ENCODE peak calls at places on chromosomes 13 and 19, in seven cellular contexts. J is suprapubic skin, C is cardiac fibroblast, S is IMR-90, U is WTC11, X is astrocyte of the spinal cord, T is neural crest cell. L is an unnamed sample.

GRCh38 chr13:109874921-109875454 is 88.6 kb upstream of the IRS2 start:
- DNase-seq in J (no peak), C (peak), S (peak), U (no peak), X (peak), T (no peak), L (no peak)

GRCh38 chr13:31009166-31009565 is 76.7 kb downstream of the TEX26 start:
- DNase-seq in J (no peak), C (no peak), S (no peak), U (no peak), X (peak), T (no peak), L (no peak)

GRCh38 chr13:45292176-45292575 is 48.8 kb downstream of the TPT1 start:
- DNase-seq in J (no peak), C (no peak), S (no peak), U (no peak), X (no peak), T (no peak), L (no peak)

GRCh38 chr13:75495938-75496337 is 14.0 kb upstream of the TBC1D4 start:
- DNase-seq in J (no peak), C (peak), S (peak), U (no peak), X (peak), T (no peak), L (no peak)

GRCh38 chr19:1315470-1316166 is 29.9 kb downstream of the EFNA2 start:
- DNase-seq in J (no peak), C (peak), S (peak), U (peak), X (peak), T (no peak), L (no peak)

GRCh38 chr19:39963860-39964259 is 7.1 kb upstream of the PSMC4 start:
- DNase-seq in J (no peak), C (no peak), S (no peak), U (no peak), X (no peak), T (no peak), L (no peak)

GRCh38 chr13:102697929-102698648 is 3.2 kb upstream of the METTL21C start:
- DNase-seq in J (no peak), C (no peak), S (no peak), U (no peak), X (no peak), T (no peak), L (no peak)

GRCh38 chr19:31675187-31675913 is 326.1 kb upstream of the TSHZ3 start:
- DNase-seq in J (no peak), C (peak), S (peak), U (no peak), X (peak), T (no peak), L (no peak)

GRCh38 chr13:30196025-30196424 is 111.3 kb downstream of the KATNAL1 start:
- DNase-seq in J (no peak), C (peak), S (peak), U (peak), X (peak), T (no peak), L (no peak)

GRCh38 chr13:106349080-106349841 is 186.2 kb downstream of the EFNB2 start:
- DNase-seq in J (no peak), C (no peak), S (peak), U (peak), X (peak), T (no peak), L (no peak)

GRCh38 chr19:35858311-35858710 is 1.6 kb downstream of the KIRREL2 start:
- DNase-seq in J (no peak), C (no peak), S (no peak), U (no peak), X (no peak), T (no peak), L (no peak)

GRCh38 chr13:99969934-99970760 is 1.4 kb downstream of the ZIC5 start:
- DNase-seq in J (no peak), C (no peak), S (no peak), U (peak), X (peak), T (no peak), L (no peak)

GRCh38 chr13:51112771-51113170 is 1.7 kb upstream of the C13orf42 start:
- DNase-seq in J (no peak), C (no peak), S (no peak), U (no peak), X (no peak), T (no peak), L (no peak)

GRCh38 chr19:1009043-1009975 is 9.1 kb downstream of the GRIN3B start:
- DNase-seq in J (no peak), C (peak), S (peak), U (no peak), X (no peak), T (no peak), L (no peak)

GRCh38 chr13:53545340-53545941 is 516.8 kb downstream of the OLFM4 start:
- DNase-seq in J (no peak), C (no peak), S (no peak), U (peak), X (no peak), T (no peak), L (no peak)

GRCh38 chr13:111283991-111284390 is 36.5 kb upstream of the TEX29 start:
- DNase-seq in J (no peak), C (no peak), S (no peak), U (no peak), X (no peak), T (no peak), L (no peak)

GRCh38 chr19:30742539-30742938 is 370.4 kb downstream of the ZNF536 start:
- DNase-seq in J (no peak), C (no peak), S (no peak), U (no peak), X (no peak), T (no peak), L (no peak)

GRCh38 chr13:111425326-111425725 is 104.9 kb downstream of the TEX29 start:
- DNase-seq in J (no peak), C (no peak), S (no peak), U (no peak), X (no peak), T (no peak), L (no peak)

GRCh38 chr13:30274083-30274482 is 33.3 kb downstream of the KATNAL1 start:
- DNase-seq in J (no peak), C (no peak), S (no peak), U (no peak), X (no peak), T (no peak), L (no peak)

GRCh38 chr19:40584007-40584406 is 7.3 kb downstream of the SHKBP1 start:
- DNase-seq in J (no peak), C (peak), S (no peak), U (no peak), X (no peak), T (no peak), L (no peak)

GRCh38 chr19:51354742-51355148 is 11.4 kb downstream of the ETFB start:
- DNase-seq in J (no peak), C (no peak), S (peak), U (peak), X (peak), T (peak), L (no peak)

GRCh38 chr19:39843919-39844793 is 2.0 kb downstream of the FBL start:
- DNase-seq in J (no peak), C (peak), S (peak), U (no peak), X (peak), T (no peak), L (no peak)

GRCh38 chr13:112175162-112176075 is 108.5 kb downstream of the SOX1 start:
- DNase-seq in J (peak), C (no peak), S (no peak), U (no peak), X (no peak), T (no peak), L (no peak)

GRCh38 chr13:22235950-22236290 is 565.0 kb downstream of the FGF9 start:
- DNase-seq in J (no peak), C (no peak), S (no peak), U (peak), X (peak), T (no peak), L (no peak)

GRCh38 chr19:13784731-13785452 is 10.4 kb upstream of the ZSWIM4 start:
- DNase-seq in J (no peak), C (peak), S (peak), U (peak), X (peak), T (peak), L (peak)

GRCh38 chr13:111909971-111910671 is 156.8 kb upstream of the SOX1 start:
- DNase-seq in J (peak), C (no peak), S (no peak), U (no peak), X (no peak), T (no peak), L (no peak)

GRCh38 chr13:43767351-43767901 is 19.3 kb downstream of the ENOX1 start:
- DNase-seq in J (no peak), C (peak), S (no peak), U (no peak), X (no peak), T (no peak), L (no peak)

GRCh38 chr19:35555301-35556005 is 8.0 kb downstream of the ATP4A start:
- DNase-seq in J (no peak), C (peak), S (peak), U (peak), X (peak), T (no peak), L (no peak)

GRCh38 chr19:1856345-1856697 is 7.1 kb downstream of the KLF16 start:
- DNase-seq in J (no peak), C (no peak), S (no peak), U (no peak), X (no peak), T (no peak), L (no peak)

GRCh38 chr13:66809496-66809895 is 420.6 kb downstream of the PCDH9 start:
- DNase-seq in J (no peak), C (no peak), S (peak), U (no peak), X (no peak), T (no peak), L (no peak)

GRCh38 chr13:111153977-111154332 is 38.8 kb downstream of the ARHGEF7 start:
- DNase-seq in J (peak), C (peak), S (no peak), U (no peak), X (no peak), T (no peak), L (peak)

GRCh38 chr13:43804461-43805070 is 17.8 kb upstream of the ENOX1 start:
- DNase-seq in J (no peak), C (peak), S (peak), U (no peak), X (peak), T (peak), L (no peak)

GRCh38 chr19:53131732-53132131 is 978 bp downstream of the ZNF415 start:
- DNase-seq in J (no peak), C (no peak), S (no peak), U (no peak), X (no peak), T (no peak), L (no peak)

GRCh38 chr19:16661480-16662034 is 618 bp downstream of the TMEM38A start:
- DNase-seq in J (peak), C (peak), S (no peak), U (peak), X (no peak), T (no peak), L (no peak)

GRCh38 chr19:29664753-29665214 is 477 bp upstream of the PLEKHF1 start:
- DNase-seq in J (no peak), C (no peak), S (no peak), U (no peak), X (no peak), T (no peak), L (no peak)
- TF ChIP-seq CTCF in J (no peak), C (no peak), S (no peak), U (no peak), X (no peak), T (peak), L (no peak)

GRCh38 chr19:48321622-48322591 is 3.4 kb upstream of the EMP3 start:
- DNase-seq in J (peak), C (peak), S (peak), U (peak), X (peak), T (peak), L (peak)
- TF ChIP-seq CTCF in J (no peak), C (no peak), S (peak), U (no peak), X (no peak), T (no peak), L (no peak)

GRCh38 chr19:7497292-7497691 is 8.5 kb upstream of the PEX11G start:
- DNase-seq in J (no peak), C (no peak), S (no peak), U (peak), X (no peak), T (no peak), L (no peak)
- TF ChIP-seq CTCF in J (no peak), C (peak), S (peak), U (peak), X (peak), T (peak), L (no peak)

GRCh38 chr19:11970174-11970573 is 5.3 kb downstream of the ZNF763 start:
- DNase-seq in J (no peak), C (no peak), S (no peak), U (no peak), X (no peak), T (no peak), L (no peak)

GRCh38 chr19:11964858-11965645 is at the start of gene ZNF763:
- DNase-seq in J (peak), C (peak), S (peak), U (peak), X (peak), T (peak), L (peak)

GRCh38 chr19:11963566-11964355 is 1.1 kb upstream of the ZNF763 start:
- DNase-seq in J (peak), C (peak), S (peak), U (peak), X (peak), T (peak), L (peak)

GRCh38 chr19:11964496-11964857 is 363 bp upstream of the ZNF763 start:
- DNase-seq in J (no peak), C (no peak), S (no peak), U (peak), X (no peak), T (no peak), L (no peak)
- TF ChIP-seq CTCF in J (no peak), C (peak), S (peak), U (no peak), X (no peak), T (no peak), L (no peak)

L was measured in omental fat pad.